ENCODE peak calls at places on chromosomes 16 and 17, in seven cellular contexts. X is H1, K is mesendoderm, T is H9, W is trophoblast cell, G is neuronal stem cell, Q is mesenchymal stem cell. F is an unnamed sample.

GRCh38 chr17:19391432-19391831 is 4.4 kb upstream of the MFAP4 start:
- DNase-seq in W (no peak), X (no peak), G (no peak), Q (no peak), K (no peak), T (no peak), F (no peak)

GRCh38 chr16:1884155-1884760 is 12.3 kb upstream of the MEIOB start:
- DNase-seq in W (peak; percentile 46), G (no peak), K (peak; percentile 29), X (no peak), Q (peak; percentile 15), T (no peak), F (no peak)

GRCh38 chr17:73657473-73658116 is 13.3 kb upstream of the SDK2 start:
- DNase-seq in T (peak; percentile 90), W (peak; percentile 96), K (peak; percentile 84), Q (peak; percentile 8), G (peak; percentile 45), X (peak; percentile 89), F (no peak)

GRCh38 chr16:86519649-86520316 is 9.5 kb downstream of the FOXF1 start:
- DNase-seq in W (peak; percentile 25), G (peak; percentile 67), T (peak; percentile 73), X (peak; percentile 87), Q (peak; percentile 89), K (peak; percentile 60), F (peak; percentile 77)

GRCh38 chr17:75087182-75087557 is 584 bp upstream of the SLC16A5 start:
- DNase-seq in W (no peak), X (no peak), Q (no peak), K (no peak), G (no peak), T (no peak), F (no peak)

GRCh38 chr16:51035711-51036110 is 115.4 kb downstream of the SALL1 start:
- DNase-seq in Q (no peak), G (no peak), T (no peak), W (no peak), K (no peak), X (no peak), F (no peak)

GRCh38 chr16:19844945-19845641 is 39.6 kb downstream of the GPRC5B start:
- DNase-seq in X (no peak), K (no peak), T (no peak), W (peak; percentile 48), Q (peak; percentile 95), G (no peak), F (peak; percentile 92)

GRCh38 chr16:50683689-50684374 is 2.7 kb upstream of the SNX20 start:
- DNase-seq in K (no peak), G (no peak), Q (no peak), X (no peak), T (no peak), W (no peak), F (no peak)

GRCh38 chr17:6893382-6894205 is 62.1 kb upstream of the TEKT1 start:
- DNase-seq in X (peak; percentile 67), W (no peak), T (peak; percentile 62), Q (no peak), K (peak; percentile 14), G (no peak), F (no peak)

GRCh38 chr16:69112285-69113129 is 7.1 kb downstream of the HAS3 start:
- DNase-seq in T (peak; percentile 84), K (peak; percentile 78), W (peak; percentile 82), G (peak; percentile 56), Q (peak; percentile 46), X (peak; percentile 90), F (peak; percentile 25)

GRCh38 chr17:80795737-80796136 is 195.9 kb upstream of the CHMP6 start:
- DNase-seq in Q (no peak), K (no peak), G (no peak), X (no peak), T (no peak), W (no peak), F (no peak)

GRCh38 chr16:70750893-70751467 is 50.0 kb downstream of the VAC14 start:
- DNase-seq in T (no peak), X (no peak), K (no peak), Q (peak; percentile 99), W (no peak), G (no peak), F (peak; percentile 99)

GRCh38 chr16:19859166-19859565 is 25.5 kb downstream of the GPRC5B start:
- DNase-seq in W (peak; percentile 14), T (no peak), X (no peak), Q (no peak), K (no peak), G (no peak), F (no peak)

GRCh38 chr17:77513045-77513444 is 372.3 kb downstream of the SEC14L1 start:
- DNase-seq in G (no peak), T (no peak), W (no peak), X (no peak), Q (no peak), K (no peak), F (no peak)

GRCh38 chr17:77512062-77512946 is 371.5 kb downstream of the SEC14L1 start:
- DNase-seq in T (no peak), Q (no peak), X (no peak), W (no peak), K (no peak), G (no peak), F (no peak)

GRCh38 chr17:77515227-77515626 is 374.5 kb downstream of the SEC14L1 start:
- DNase-seq in G (no peak), K (no peak), W (no peak), Q (no peak), X (no peak), T (no peak), F (no peak)

GRCh38 chr17:77521076-77521475 is 380.3 kb downstream of the SEC14L1 start:
- DNase-seq in X (no peak), G (no peak), T (peak; percentile 26), Q (no peak), K (no peak), W (no peak), F (no peak)

GRCh38 chr17:77516902-77517301 is 376.1 kb downstream of the SEC14L1 start:
- DNase-seq in T (peak; percentile 25), K (peak; percentile 35), G (no peak), Q (peak; percentile 45), W (no peak), X (no peak), F (peak; percentile 79)
- H3K23ac ChIP-seq in T (no peak overlapping the region), K (no peak overlapping the region), G (no peak overlapping the region), Q (no peak overlapping the region), W (no peak overlapping the region), X (no peak overlapping the region), F (no peak overlapping the region)

DNA sequence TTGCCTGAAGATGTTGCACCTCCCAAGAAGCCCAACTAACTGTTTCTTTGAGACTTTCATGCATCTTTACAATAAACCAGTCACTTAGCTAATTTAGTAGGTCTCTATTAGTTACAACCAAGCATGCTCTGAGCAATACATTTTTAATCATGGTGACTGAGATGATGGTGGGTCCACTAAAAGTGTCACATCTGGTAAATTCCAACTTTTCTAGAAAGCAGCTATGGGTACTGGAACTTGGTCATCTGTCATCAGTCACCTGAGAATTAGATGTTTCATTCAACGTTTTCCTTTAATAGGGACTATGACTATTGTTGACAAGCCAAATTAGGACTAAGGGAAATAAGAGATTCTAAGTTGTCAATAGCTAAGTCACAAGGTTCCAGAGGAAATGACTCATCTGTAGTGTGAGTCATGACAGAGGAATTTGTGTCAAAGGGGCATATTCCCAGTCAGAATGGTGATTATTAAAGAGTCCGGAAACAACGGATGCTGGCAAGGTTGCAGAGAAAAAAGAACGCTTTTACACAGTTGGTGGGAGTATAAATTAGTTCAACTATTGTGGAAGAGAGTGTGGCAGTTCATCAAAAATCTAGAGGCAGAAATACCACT is 239.6 kb downstream of the CHD9NB start:
- DNase-seq in T (no peak), G (no peak), Q (peak; percentile 57), K (peak; percentile 68), W (peak; percentile 13), X (no peak), F (peak; percentile 28)
- H3K23ac ChIP-seq in T (no peak overlapping the region), G (no peak overlapping the region), Q (no peak overlapping the region), K (no peak overlapping the region), W (no peak overlapping the region), X (no peak overlapping the region), F (no peak overlapping the region)

GRCh38 chr16:81003064-81003463 is 3.6 kb downstream of the CMC2 start:
- DNase-seq in T (no peak), W (no peak), Q (no peak), X (no peak), G (no peak), K (no peak), F (no peak)
- H3K23ac ChIP-seq in T (no peak overlapping the region), W (no peak overlapping the region), Q (no peak overlapping the region), X (no peak overlapping the region), G (no peak overlapping the region), K (no peak overlapping the region), F (no peak overlapping the region)

GRCh38 chr17:4154201-4154600 is 11.2 kb downstream of the CYB5D2 start:
- DNase-seq in Q (no peak), W (no peak), G (no peak), K (no peak), X (no peak), T (no peak), F (no peak)
- H3K23ac ChIP-seq in Q (no peak overlapping the region), W (no peak overlapping the region), G (no peak overlapping the region), K (no peak overlapping the region), X (no peak overlapping the region), T (no peak overlapping the region), F (no peak overlapping the region)

GRCh38 chr16:28572659-28573510 is 19.2 kb downstream of the SGF29 start:
- DNase-seq in G (peak; percentile 32), T (no peak), Q (peak; percentile 11), K (peak; percentile 69), X (no peak), W (no peak), F (peak; percentile 14)

GRCh38 chr16:28574925-28575324 is 21.2 kb downstream of the SGF29 start:
- DNase-seq in G (no peak), X (no peak), T (no peak), Q (no peak), W (no peak), K (no peak), F (no peak)

GRCh38 chr16:28580726-28581315 is 16.0 kb downstream of the SULT1A2 start:
- DNase-seq in W (no peak), X (no peak), K (no peak), Q (no peak), G (no peak), T (no peak), F (no peak)

GRCh38 chr16:28573738-28574718 is 20.3 kb downstream of the SGF29 start:
- DNase-seq in X (no peak), Q (no peak), G (no peak), W (no peak), T (no peak), K (no peak), F (no peak)

GRCh38 chr16:28575446-28576109 is 21.3 kb downstream of the SULT1A2 start:
- DNase-seq in X (no peak), Q (no peak), W (no peak), G (no peak), K (no peak), T (no peak), F (no peak)
- H3K23ac ChIP-seq in X (no peak overlapping the region), Q (no peak overlapping the region), W (no peak overlapping the region), G (no peak overlapping the region), K (no peak overlapping the region), T (no peak overlapping the region), F (no peak overlapping the region)

DNA sequence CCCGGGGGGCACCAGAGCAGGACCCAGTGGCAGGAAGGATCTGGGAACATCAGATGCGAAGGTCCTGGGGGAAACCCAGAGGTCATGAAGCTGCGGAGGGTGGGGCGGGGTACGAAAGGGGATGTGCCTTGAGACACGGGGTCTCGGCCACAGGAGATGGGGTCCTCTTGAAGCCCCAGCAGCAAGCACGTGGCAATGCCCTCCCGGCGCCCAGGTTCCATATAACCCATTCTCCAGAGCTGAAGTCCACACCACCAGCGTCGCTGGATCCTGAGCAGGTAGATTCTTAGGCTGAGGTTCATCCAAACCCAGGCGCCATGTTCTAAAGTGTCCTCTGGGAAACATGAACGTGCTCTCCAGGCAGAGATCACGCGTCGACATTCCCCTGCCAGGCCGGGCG is 20.9 kb downstream of the PIEZO1 start:
- DNase-seq in T (no peak), G (no peak), W (no peak), X (no peak), Q (no peak), K (no peak), F (no peak)
- H3K23ac ChIP-seq in T (no peak overlapping the region), G (peak overlapping the region; percentile 67), W (no peak overlapping the region), X (no peak overlapping the region), Q (no peak overlapping the region), K (no peak overlapping the region), F (no peak overlapping the region)